ENCODE peak calls at places on chromosomes 12 and 14, in seven cellular contexts. R, K, E, C, P, W and Y are unnamed samples.

GRCh38 chr14:68195126-68195525 is 375.5 kb downstream of the RAD51B start:
- DNase-seq in C (no peak), R (no peak), W (no peak), E (peak; percentile 91), P (no peak), K (no peak), Y (no peak)

GRCh38 chr14:26163761-26164160 is 434.1 kb downstream of the NOVA1 start:
- DNase-seq in K (no peak), P (peak; percentile 4), C (no peak), R (peak; percentile 21), W (no peak), E (peak; percentile 61), Y (no peak)

GRCh38 chr14:90276627-90277367 is 20.4 kb downstream of the PSMC1 start:
- DNase-seq in C (no peak), W (no peak), E (no peak), P (no peak), R (no peak), K (peak; percentile 37), Y (no peak)

GRCh38 chr12:88733003-88733402 is 152.7 kb upstream of the KITLG start:
- DNase-seq in W (no peak), E (no peak), R (no peak), K (no peak), P (no peak), C (no peak), Y (no peak)

GRCh38 chr12:124025661-124026060 is 52.6 kb downstream of the ZNF664 start:
- DNase-seq in C (no peak), R (peak; percentile 34), W (no peak), K (no peak), P (no peak), E (no peak), Y (no peak)

GRCh38 chr12:119683816-119684215 is 15.9 kb downstream of the PRKAB1 start:
- DNase-seq in C (no peak), E (peak; percentile 71), R (no peak), K (no peak), P (no peak), W (no peak), Y (no peak)

GRCh38 chr12:13390921-13391320 is 194.4 kb downstream of the EMP1 start:
- DNase-seq in P (no peak), K (no peak), E (no peak), C (no peak), R (no peak), W (no peak), Y (no peak)

GRCh38 chr12:130761537-130762318 is 45.6 kb upstream of the RIMBP2 start:
- DNase-seq in W (peak; percentile 47), K (peak; percentile 14), E (peak; percentile 84), R (peak; percentile 85), P (peak; percentile 14), C (peak; percentile 26), Y (no peak)

GRCh38 chr12:106147956-106148355 is 9.2 kb upstream of the NUAK1 start:
- DNase-seq in R (no peak), P (no peak), K (no peak), W (no peak), C (no peak), E (no peak), Y (no peak)

GRCh38 chr12:110689002-110689600 is at the start of gene HVCN1:
- DNase-seq in E (peak; percentile 75), K (no peak), R (no peak), P (no peak), C (peak; percentile 1), W (no peak), Y (no peak)